ENCODE peak calls at places on chromosomes 13 and 19, in six cellular contexts. One of them, this sample, is unnamed.

GRCh38 chr19:16015805-16016173 is 60.5 kb upstream of the TPM4 start:
- DNase-seq in SW 1271: no peak
- DNase-seq in KG1: no peak
- DNase-seq in activated CD4-positive, alpha-beta T cell treated with anti-CD3 and anti-CD28 coated beads for 36 hours: peak
- DNase-seq in AG04449: no peak
- DNase-seq in HT1080: no peak
- DNase-seq in this sample: no peak

GRCh38 chr19:53864308-53864836 is 3.3 kb upstream of the MYADM start:
- DNase-seq in KG1: no peak
- DNase-seq in HT1080: no peak
- DNase-seq in SW 1271: no peak
- DNase-seq in activated CD4-positive, alpha-beta T cell treated with anti-CD3 and anti-CD28 coated beads for 36 hours: no peak
- DNase-seq in AG04449: no peak
- DNase-seq in this sample: no peak

GRCh38 chr19:18817574-18817973 is 14.2 kb upstream of the UPF1 start:
- DNase-seq in KG1: no peak
- DNase-seq in SW 1271: no peak
- DNase-seq in AG04449: no peak
- DNase-seq in activated CD4-positive, alpha-beta T cell treated with anti-CD3 and anti-CD28 coated beads for 36 hours: no peak
- DNase-seq in HT1080: no peak
- DNase-seq in this sample: no peak

GRCh38 chr13:27980280-27980998 is 8.1 kb downstream of the URAD start:
- DNase-seq in KG1: no peak
- DNase-seq in AG04449: no peak
- DNase-seq in SW 1271: no peak
- DNase-seq in activated CD4-positive, alpha-beta T cell treated with anti-CD3 and anti-CD28 coated beads for 36 hours: no peak
- DNase-seq in HT1080: no peak
- DNase-seq in this sample: no peak

GRCh38 chr19:32603961-32604360 is 23.0 kb downstream of the PDCD5 start:
- DNase-seq in AG04449: no peak
- DNase-seq in KG1: no peak
- DNase-seq in activated CD4-positive, alpha-beta T cell treated with anti-CD3 and anti-CD28 coated beads for 36 hours: no peak
- DNase-seq in SW 1271: no peak
- DNase-seq in HT1080: no peak
- DNase-seq in this sample: no peak

GRCh38 chr13:50244355-50244912 is 229.2 kb downstream of the KCNRG start:
- DNase-seq in HT1080: no peak
- DNase-seq in KG1: no peak
- DNase-seq in SW 1271: no peak
- DNase-seq in AG04449: no peak
- DNase-seq in activated CD4-positive, alpha-beta T cell treated with anti-CD3 and anti-CD28 coated beads for 36 hours: no peak
- DNase-seq in this sample: no peak

GRCh38 chr13:59914556-59914955 is 249.2 kb downstream of the DIAPH3 start:
- DNase-seq in AG04449: no peak
- DNase-seq in activated CD4-positive, alpha-beta T cell treated with anti-CD3 and anti-CD28 coated beads for 36 hours: no peak
- DNase-seq in SW 1271: no peak
- DNase-seq in HT1080: no peak
- DNase-seq in KG1: no peak
- DNase-seq in this sample: no peak

GRCh38 chr13:95002968-95003813 is 290.8 kb upstream of the SOX21 start:
- DNase-seq in KG1: no peak
- DNase-seq in SW 1271: no peak
- DNase-seq in AG04449: no peak
- DNase-seq in activated CD4-positive, alpha-beta T cell treated with anti-CD3 and anti-CD28 coated beads for 36 hours: no peak
- DNase-seq in HT1080: no peak
- DNase-seq in this sample: no peak

GRCh38 chr13:99733346-99733745 is 232.1 kb downstream of the TM9SF2 start:
- DNase-seq in SW 1271: no peak
- DNase-seq in AG04449: no peak
- DNase-seq in KG1: no peak
- DNase-seq in HT1080: no peak
- DNase-seq in activated CD4-positive, alpha-beta T cell treated with anti-CD3 and anti-CD28 coated beads for 36 hours: no peak
- DNase-seq in this sample: no peak

GRCh38 chr13:90838561-90838960 is 508.9 kb upstream of the MIR17HG start:
- DNase-seq in AG04449: no peak
- DNase-seq in activated CD4-positive, alpha-beta T cell treated with anti-CD3 and anti-CD28 coated beads for 36 hours: no peak
- DNase-seq in KG1: no peak
- DNase-seq in SW 1271: no peak
- DNase-seq in HT1080: no peak
- DNase-seq in this sample: no peak

This sample was measured in Kasumi-1.